ENCODE peak calls at places on chromosomes 12 and 14, in seven cellular contexts. B is foreskin fibroblast; F is HCT116; V is stimulated activated CD4-positive, alpha-beta T cell treated with anti-CD3 and anti-CD28 coated beads, Interleukin-15, amount 100 ng/mL, for 1 hour; O is left cardiac atrium; C is cardiac muscle cell; G is Peyer's patch. K is an unnamed sample.

GRCh38 chr14:35380794-35381193 is 23.8 kb downstream of the NFKBIA start:
- DNase-seq in F (no peak), O (no peak), C (no peak), B (peak), G (no peak), V (no peak), K (no peak)

GRCh38 chr12:90816353-90817089 is 138.5 kb downstream of the CCER1 start:
- DNase-seq in B (peak), F (no peak), O (no peak), C (no peak), V (no peak), G (no peak), K (no peak)

GRCh38 chr12:131947482-131948027 is 2.2 kb upstream of the EP400 start:
- DNase-seq in C (no peak), B (no peak), O (peak), G (no peak), F (no peak), V (no peak), K (no peak)

GRCh38 chr12:47767197-47767724 is 5.8 kb upstream of the SLC48A1 start:
- DNase-seq in F (peak), C (peak), V (peak), O (no peak), B (peak), G (peak), K (no peak)

GRCh38 chr12:6171409-6172015 is 28.7 kb upstream of the CD9 start:
- DNase-seq in O (peak), G (no peak), B (no peak), C (no peak), V (no peak), F (no peak), K (no peak)

GRCh38 chr14:100376751-100377171 is 53.6 kb downstream of the SLC25A47 start:
- DNase-seq in V (no peak), F (no peak), C (no peak), G (no peak), O (no peak), B (peak), K (no peak)

GRCh38 chr12:65605019-65605418 is 219.3 kb upstream of the HMGA2 start:
- DNase-seq in C (no peak), O (no peak), B (no peak), V (no peak), G (no peak), F (no peak), K (no peak)

GRCh38 chr14:63689132-63689531 is 38.7 kb downstream of the SGPP1 start:
- DNase-seq in V (no peak), B (no peak), G (no peak), C (no peak), F (no peak), O (no peak), K (no peak)

GRCh38 chr14:71595441-71595840 is 336.8 kb upstream of the RGS6 start:
- DNase-seq in C (no peak), B (peak), V (no peak), O (no peak), F (no peak), G (no peak), K (no peak)

GRCh38 chr14:76922599-76922998 is 96.4 kb downstream of the LRRC74A start:
- DNase-seq in B (peak), V (no peak), F (no peak), C (no peak), G (no peak), O (no peak), K (no peak)

GRCh38 chr14:99195602-99196309 is 76.2 kb downstream of the BCL11B start:
- DNase-seq in G (no peak), C (no peak), F (no peak), O (no peak), V (no peak), B (peak), K (no peak)

GRCh38 chr12:71562681-71563595 is 100.7 kb downstream of the ZFC3H1 start:
- DNase-seq in C (peak), B (no peak), G (no peak), O (no peak), V (no peak), F (no peak), K (no peak)

GRCh38 chr14:76500011-76500410 is 124.1 kb downstream of the ESRRB start:
- DNase-seq in V (no peak), G (no peak), C (no peak), O (no peak), F (no peak), B (peak), K (no peak)

GRCh38 chr12:72872986-72873385 is 600.8 kb downstream of the TRHDE start:
- DNase-seq in O (no peak), C (no peak), B (no peak), G (no peak), V (no peak), F (no peak), K (no peak)

GRCh38 chr14:66009104-66009503 is 477.1 kb upstream of the CCDC196 start:
- DNase-seq in C (no peak), F (peak), V (no peak), O (no peak), B (peak), G (no peak), K (no peak)

GRCh38 chr12:56476143-56476542 is 7.8 kb downstream of the SPRYD4 start:
- DNase-seq in G (no peak), V (no peak), F (no peak), B (no peak), C (no peak), O (no peak), K (no peak)

GRCh38 chr12:48053122-48053521 is 48.8 kb upstream of the COL2A1 start:
- DNase-seq in G (no peak), F (no peak), C (no peak), O (no peak), B (no peak), V (no peak), K (no peak)

GRCh38 chr12:95838125-95838524 is 20.6 kb upstream of the SNRPF start:
- DNase-seq in O (no peak), B (peak), C (no peak), V (no peak), G (no peak), F (no peak), K (no peak)

GRCh38 chr14:96979611-96980074 is 182.5 kb downstream of the VRK1 start:
- DNase-seq in G (no peak), O (no peak), C (peak), F (no peak), V (no peak), B (no peak), K (no peak)

GRCh38 chr12:67916266-67916970 is 72.8 kb upstream of the IFNG-AS1 start:
- DNase-seq in F (no peak), V (no peak), O (no peak), G (no peak), C (no peak), B (peak), K (no peak)

GRCh38 chr12:85955127-85955526 is 81.0 kb downstream of the NTS start:
- DNase-seq in B (no peak), G (no peak), C (no peak), O (no peak), V (no peak), F (peak), K (no peak)

GRCh38 chr14:104223101-104223809 is 84.9 kb downstream of the KIF26A start:
- DNase-seq in V (no peak), B (no peak), C (peak), O (peak), F (no peak), G (no peak), K (no peak)

GRCh38 chr12:106845910-106846309 is 71.4 kb downstream of the RIC8B start:
- DNase-seq in G (no peak), F (no peak), B (no peak), C (no peak), O (no peak), V (no peak), K (no peak)

GRCh38 chr12:53571295-53571694 is 54.9 kb downstream of the ATF7 start:
- DNase-seq in F (no peak), O (no peak), G (no peak), C (no peak), B (no peak), V (no peak), K (no peak)

GRCh38 chr14:65835501-65835900 is 423.0 kb downstream of the FUT8 start:
- DNase-seq in O (no peak), C (no peak), B (no peak), V (no peak), G (no peak), F (no peak), K (no peak)

K was measured in GOT3.